ENCODE peak calls at places on chromosomes 5 and 9, in seven cellular contexts. O is H54; L is stimulated activated CD4-positive, alpha-beta T cell treated with anti-CD3 and anti-CD28 coated beads, Interleukin-4, amount 100 ng/mL, for 1 hour; R is type B pancreatic cell; F is stimulated activated naive CD4-positive, alpha-beta T cell; J is esophagus muscularis mucosa; T is upper lobe of right lung. A is an unnamed sample.

GRCh38 chr5:154786414-154786813 is 31.2 kb downstream of the LARP1 start:
- DNase-seq in R (no peak), J (no peak), F (no peak), O (no peak), T (no peak), L (no peak), A (no peak)

GRCh38 chr5:115377468-115378217 is 81.2 kb upstream of the CCDC112 start:
- DNase-seq in R (no peak), J (peak), F (no peak), L (no peak), T (no peak), O (peak), A (peak)

GRCh38 chr5:92574023-92574422 is 1007.0 kb downstream of the NR2F1-AS1 start:
- DNase-seq in O (no peak), F (no peak), L (no peak), T (no peak), J (no peak), R (no peak), A (no peak)

GRCh38 chr9:133572821-133573361 is 36.3 kb downstream of the FAM163B start:
- DNase-seq in J (no peak), F (no peak), O (no peak), T (peak), L (no peak), R (no peak), A (no peak)

GRCh38 chr9:39588056-39588814 is 232.8 kb downstream of the SPATA31A1 start:
- DNase-seq in T (no peak), L (no peak), J (peak), O (no peak), F (no peak), R (no peak), A (peak)

GRCh38 chr5:134397196-134397595 is 14.5 kb downstream of the CDKN2AIPNL start:
- DNase-seq in J (no peak), L (no peak), F (no peak), O (no peak), T (no peak), R (no peak), A (no peak)

GRCh38 chr5:178348356-178349146 is 115.9 kb upstream of the PHYKPL start:
- DNase-seq in T (peak), J (no peak), R (no peak), L (no peak), F (no peak), O (no peak), A (no peak)

GRCh38 chr5:10503997-10504761 is 59.7 kb upstream of the ANKRD33B start:
- DNase-seq in R (no peak), O (no peak), T (no peak), L (no peak), F (no peak), J (no peak), A (no peak)

GRCh38 chr5:176540956-176541337 is 3.7 kb upstream of the RNF44 start:
- DNase-seq in T (no peak), F (no peak), L (no peak), J (no peak), R (no peak), O (no peak), A (no peak)

GRCh38 chr9:78605029-78605930 is 308.4 kb downstream of the PSAT1 start:
- DNase-seq in R (no peak), F (no peak), L (no peak), T (no peak), J (peak), O (no peak), A (no peak)

GRCh38 chr5:174305241-174305681 is 259.8 kb downstream of the NSG2 start:
- DNase-seq in T (no peak), O (no peak), R (peak), L (no peak), F (no peak), J (no peak), A (no peak)

GRCh38 chr9:14198544-14199510 is 115.1 kb downstream of the NFIB start:
- DNase-seq in T (no peak), L (no peak), J (no peak), O (no peak), R (no peak), F (no peak), A (peak)

GRCh38 chr5:137598341-137598740 is 99.2 kb upstream of the SPOCK1 start:
- DNase-seq in F (no peak), R (no peak), J (no peak), L (no peak), T (no peak), O (no peak), A (no peak)

A was measured in H4.